ENCODE peak calls at places on chromosomes 11 and 22, in nine cellular contexts. U is body of pancreas; W is activated CD8-positive, alpha-beta memory T cell treated with anti-CD3 and anti-CD28 coated beads for 1 hour; R is LHCN-M2; A is HEK293T; S is IMR-90; I is NCI-H1694 treated with DMSO at 0.1 percent for 48 hours; V is T47D; J is GM03348. F is an unnamed sample.

GRCh38 chr11:88489030-88489429 is 151.5 kb upstream of the CTSC start:
- DNase-seq in I (no peak), V (no peak), W (no peak), J (no peak), A (no peak), S (peak), R (peak), U (no peak), F (no peak)

GRCh38 chr11:12893787-12894672 is 115.1 kb upstream of the RASSF10 start:
- DNase-seq in S (peak), I (peak), W (peak), R (peak), U (peak), V (peak), J (peak), A (peak), F (no peak)

GRCh38 chr11:112310867-112311266 is 50.2 kb upstream of the PLET1 start:
- DNase-seq in V (no peak), R (no peak), I (no peak), J (no peak), S (no peak), A (no peak), W (no peak), U (no peak), F (no peak)

GRCh38 chr22:37745548-37746365 is 48.9 kb downstream of the TRIOBP start:
- DNase-seq in J (peak), V (peak), R (peak), U (peak), S (peak), W (peak), I (peak), A (peak), F (peak)

GRCh38 chr22:20636945-20637344 is 129.5 kb downstream of the MED15 start:
- DNase-seq in A (no peak), V (no peak), J (no peak), R (no peak), W (no peak), S (no peak), U (no peak), I (no peak), F (no peak)

GRCh38 chr11:44346983-44347382 is 37.0 kb upstream of the ALX4 start:
- DNase-seq in W (no peak), U (no peak), S (no peak), J (no peak), V (no peak), R (no peak), I (no peak), A (no peak), F (no peak)

GRCh38 chr22:39563571-39564428 is 6.8 kb upstream of the CACNA1I start:
- DNase-seq in U (no peak), V (no peak), W (no peak), R (no peak), A (no peak), I (no peak), J (no peak), S (no peak), F (no peak)

GRCh38 chr11:79363861-79364378 is 76.9 kb downstream of the TENM4 start:
- DNase-seq in R (no peak), S (no peak), W (no peak), J (no peak), A (no peak), U (no peak), I (no peak), V (no peak), F (no peak)

GRCh38 chr11:25625094-25625493 is 706.8 kb upstream of the ANO3 start:
- DNase-seq in W (no peak), I (no peak), J (no peak), R (no peak), U (no peak), S (no peak), V (no peak), A (no peak), F (no peak)

GRCh38 chr22:46830841-46831240 is 68.4 kb downstream of the TBC1D22A start:
- DNase-seq in A (no peak), U (no peak), J (no peak), W (no peak), V (no peak), R (peak), I (no peak), S (peak), F (no peak)

GRCh38 chr22:48807155-48807554 is 1020.5 kb downstream of the BRD1 start:
- DNase-seq in J (no peak), S (no peak), W (no peak), V (no peak), A (no peak), R (no peak), U (no peak), I (no peak), F (no peak)

GRCh38 chr11:111064118-111064517 is 181.4 kb upstream of the POU2AF2 start:
- DNase-seq in I (no peak), R (peak), S (peak), V (no peak), J (no peak), A (no peak), W (no peak), U (no peak), F (no peak)

GRCh38 chr11:11155962-11156815 is 196.9 kb downstream of the CSNK2A3 start:
- DNase-seq in U (no peak), J (no peak), V (no peak), S (no peak), W (no peak), A (peak), R (no peak), I (no peak), F (no peak)

GRCh38 chr11:10108901-10109665 is 184.9 kb downstream of the SBF2 start:
- DNase-seq in W (no peak), U (no peak), A (no peak), R (peak), I (peak), J (peak), S (peak), V (no peak), F (no peak)

GRCh38 chr22:33492210-33492651 is 428.0 kb downstream of the LARGE1 start:
- DNase-seq in J (peak), V (no peak), R (no peak), A (no peak), S (no peak), I (no peak), W (no peak), U (no peak), F (no peak)

GRCh38 chr22:49568751-49569285 is 258.9 kb downstream of the BRD1 start:
- DNase-seq in A (no peak), U (no peak), R (no peak), I (no peak), J (no peak), W (no peak), V (no peak), S (no peak), F (no peak)

GRCh38 chr11:20022363-20023081 is 137.8 kb downstream of the DBX1 start:
- DNase-seq in U (peak), S (peak), J (no peak), R (peak), A (peak), V (no peak), I (no peak), W (no peak), F (no peak)

GRCh38 chr11:12862761-12863469 is 146.2 kb upstream of the RASSF10 start:
- DNase-seq in J (peak), R (peak), W (no peak), V (no peak), A (peak), U (no peak), S (peak), I (peak), F (no peak)

GRCh38 chr11:16669799-16670415 is 68.5 kb upstream of the C11orf58 start:
- DNase-seq in J (no peak), W (no peak), V (no peak), R (peak), A (no peak), I (no peak), U (no peak), S (peak), F (no peak)

GRCh38 chr11:1830119-1830499 is 4.7 kb upstream of the SYT8 start:
- DNase-seq in J (no peak), A (no peak), R (peak), V (no peak), W (no peak), I (no peak), S (no peak), U (peak), F (peak)

F was measured in left colon.